ENCODE peak calls at places on chromosome 19, in eight cellular contexts. One of them, this sample, is unnamed.

GRCh38 chr19:13208964-13209796 is 59.0 kb downstream of the IER2 start:
- DNase-seq in activated gamma-delta T cell treated with anti-CD3 and anti-CD28 coated beads, Interleukin-2, amount 50 U/mL, for 16 hours: no peak
- DNase-seq in hypothalamus: no peak
- DNase-seq in stimulated activated CD8-positive, alpha-beta memory T cell treated with anti-CD3 and anti-CD28 coated beads, Interleukin-2, amount 100 ng/mL, for 1 hour: no peak
- DNase-seq in MCF 10A: no peak
- DNase-seq in SW 1271: no peak
- DNase-seq in aorta: no peak
- DNase-seq in activated T-cell treated with anti-CD3 and anti-CD28 coated beads, Interleukin-2, amount 50 U/mL, for 72 hours: no peak
- DNase-seq in this sample: no peak

GRCh38 chr19:43774103-43774939 is 6.5 kb downstream of the KCNN4 start:
- DNase-seq in activated T-cell treated with anti-CD3 and anti-CD28 coated beads, Interleukin-2, amount 50 U/mL, for 72 hours: no peak
- DNase-seq in activated gamma-delta T cell treated with anti-CD3 and anti-CD28 coated beads, Interleukin-2, amount 50 U/mL, for 16 hours: no peak
- DNase-seq in aorta: no peak
- DNase-seq in stimulated activated CD8-positive, alpha-beta memory T cell treated with anti-CD3 and anti-CD28 coated beads, Interleukin-2, amount 100 ng/mL, for 1 hour: no peak
- DNase-seq in hypothalamus: peak; percentile 47
- DNase-seq in SW 1271: no peak
- DNase-seq in MCF 10A: no peak
- DNase-seq in this sample: no peak

GRCh38 chr19:10961763-10962536 is 1.1 kb downstream of the SMARCA4 start:
- DNase-seq in MCF 10A: peak; percentile 14
- DNase-seq in activated gamma-delta T cell treated with anti-CD3 and anti-CD28 coated beads, Interleukin-2, amount 50 U/mL, for 16 hours: no peak
- DNase-seq in hypothalamus: no peak
- DNase-seq in aorta: no peak
- DNase-seq in SW 1271: no peak
- DNase-seq in activated T-cell treated with anti-CD3 and anti-CD28 coated beads, Interleukin-2, amount 50 U/mL, for 72 hours: no peak
- DNase-seq in stimulated activated CD8-positive, alpha-beta memory T cell treated with anti-CD3 and anti-CD28 coated beads, Interleukin-2, amount 100 ng/mL, for 1 hour: no peak
- DNase-seq in this sample: peak; percentile 13

GRCh38 chr19:34834513-34834912 is 61.5 kb upstream of the ZNF599 start:
- DNase-seq in stimulated activated CD8-positive, alpha-beta memory T cell treated with anti-CD3 and anti-CD28 coated beads, Interleukin-2, amount 100 ng/mL, for 1 hour: no peak
- DNase-seq in SW 1271: no peak
- DNase-seq in hypothalamus: no peak
- DNase-seq in activated T-cell treated with anti-CD3 and anti-CD28 coated beads, Interleukin-2, amount 50 U/mL, for 72 hours: no peak
- DNase-seq in MCF 10A: no peak
- DNase-seq in activated gamma-delta T cell treated with anti-CD3 and anti-CD28 coated beads, Interleukin-2, amount 50 U/mL, for 16 hours: no peak
- DNase-seq in aorta: no peak
- DNase-seq in this sample: no peak

GRCh38 chr19:6828306-6828697 is 55.8 kb downstream of the VAV1 start:
- DNase-seq in activated T-cell treated with anti-CD3 and anti-CD28 coated beads, Interleukin-2, amount 50 U/mL, for 72 hours: no peak
- DNase-seq in activated gamma-delta T cell treated with anti-CD3 and anti-CD28 coated beads, Interleukin-2, amount 50 U/mL, for 16 hours: no peak
- DNase-seq in hypothalamus: no peak
- DNase-seq in aorta: no peak
- DNase-seq in MCF 10A: peak; percentile 81
- DNase-seq in stimulated activated CD8-positive, alpha-beta memory T cell treated with anti-CD3 and anti-CD28 coated beads, Interleukin-2, amount 100 ng/mL, for 1 hour: no peak
- DNase-seq in SW 1271: no peak
- DNase-seq in this sample: no peak

GRCh38 chr19:43667524-43668405 is 2.2 kb downstream of the PLAUR start:
- DNase-seq in stimulated activated CD8-positive, alpha-beta memory T cell treated with anti-CD3 and anti-CD28 coated beads, Interleukin-2, amount 100 ng/mL, for 1 hour: no peak
- DNase-seq in MCF 10A: no peak
- DNase-seq in hypothalamus: no peak
- DNase-seq in aorta: no peak
- DNase-seq in SW 1271: no peak
- DNase-seq in activated gamma-delta T cell treated with anti-CD3 and anti-CD28 coated beads, Interleukin-2, amount 50 U/mL, for 16 hours: no peak
- DNase-seq in activated T-cell treated with anti-CD3 and anti-CD28 coated beads, Interleukin-2, amount 50 U/mL, for 72 hours: peak; percentile 6
- DNase-seq in this sample: no peak

GRCh38 chr19:43504426-43505185 is at the start of gene PHLDB3:
- DNase-seq in activated T-cell treated with anti-CD3 and anti-CD28 coated beads, Interleukin-2, amount 50 U/mL, for 72 hours: peak; percentile 53
- DNase-seq in SW 1271: no peak
- DNase-seq in activated gamma-delta T cell treated with anti-CD3 and anti-CD28 coated beads, Interleukin-2, amount 50 U/mL, for 16 hours: no peak
- DNase-seq in aorta: peak; percentile 85
- DNase-seq in hypothalamus: peak; percentile 37
- DNase-seq in stimulated activated CD8-positive, alpha-beta memory T cell treated with anti-CD3 and anti-CD28 coated beads, Interleukin-2, amount 100 ng/mL, for 1 hour: peak; percentile 10
- DNase-seq in MCF 10A: no peak
- DNase-seq in this sample: peak; percentile 56

GRCh38 chr19:41501854-41502253 is 58.9 kb downstream of the ERICH4 start:
- DNase-seq in activated T-cell treated with anti-CD3 and anti-CD28 coated beads, Interleukin-2, amount 50 U/mL, for 72 hours: no peak
- DNase-seq in SW 1271: no peak
- DNase-seq in MCF 10A: no peak
- DNase-seq in aorta: no peak
- DNase-seq in activated gamma-delta T cell treated with anti-CD3 and anti-CD28 coated beads, Interleukin-2, amount 50 U/mL, for 16 hours: no peak
- DNase-seq in stimulated activated CD8-positive, alpha-beta memory T cell treated with anti-CD3 and anti-CD28 coated beads, Interleukin-2, amount 100 ng/mL, for 1 hour: no peak
- DNase-seq in hypothalamus: no peak
- DNase-seq in this sample: no peak

GRCh38 chr19:32550666-32551065 is 30.3 kb upstream of the PDCD5 start:
- DNase-seq in aorta: no peak
- DNase-seq in SW 1271: no peak
- DNase-seq in activated T-cell treated with anti-CD3 and anti-CD28 coated beads, Interleukin-2, amount 50 U/mL, for 72 hours: no peak
- DNase-seq in MCF 10A: no peak
- DNase-seq in hypothalamus: no peak
- DNase-seq in stimulated activated CD8-positive, alpha-beta memory T cell treated with anti-CD3 and anti-CD28 coated beads, Interleukin-2, amount 100 ng/mL, for 1 hour: no peak
- DNase-seq in activated gamma-delta T cell treated with anti-CD3 and anti-CD28 coated beads, Interleukin-2, amount 50 U/mL, for 16 hours: no peak
- DNase-seq in this sample: no peak

GRCh38 chr19:49758292-49758691 is 4.8 kb downstream of the TSKS start:
- DNase-seq in stimulated activated CD8-positive, alpha-beta memory T cell treated with anti-CD3 and anti-CD28 coated beads, Interleukin-2, amount 100 ng/mL, for 1 hour: no peak
- DNase-seq in hypothalamus: no peak
- DNase-seq in activated T-cell treated with anti-CD3 and anti-CD28 coated beads, Interleukin-2, amount 50 U/mL, for 72 hours: no peak
- DNase-seq in activated gamma-delta T cell treated with anti-CD3 and anti-CD28 coated beads, Interleukin-2, amount 50 U/mL, for 16 hours: no peak
- DNase-seq in aorta: no peak
- DNase-seq in SW 1271: no peak
- DNase-seq in MCF 10A: no peak
- DNase-seq in this sample: no peak

GRCh38 chr19:3612901-3613741 is 6.4 kb upstream of the TBXA2R start:
- DNase-seq in aorta: peak; percentile 80
- DNase-seq in activated gamma-delta T cell treated with anti-CD3 and anti-CD28 coated beads, Interleukin-2, amount 50 U/mL, for 16 hours: no peak
- DNase-seq in stimulated activated CD8-positive, alpha-beta memory T cell treated with anti-CD3 and anti-CD28 coated beads, Interleukin-2, amount 100 ng/mL, for 1 hour: no peak
- DNase-seq in SW 1271: no peak
- DNase-seq in hypothalamus: no peak
- DNase-seq in MCF 10A: no peak
- DNase-seq in activated T-cell treated with anti-CD3 and anti-CD28 coated beads, Interleukin-2, amount 50 U/mL, for 72 hours: no peak
- DNase-seq in this sample: no peak

GRCh38 chr19:47444388-47444821 is 25.1 kb upstream of the MEIS3 start:
- DNase-seq in SW 1271: no peak
- DNase-seq in aorta: no peak
- DNase-seq in MCF 10A: no peak
- DNase-seq in hypothalamus: no peak
- DNase-seq in stimulated activated CD8-positive, alpha-beta memory T cell treated with anti-CD3 and anti-CD28 coated beads, Interleukin-2, amount 100 ng/mL, for 1 hour: no peak
- DNase-seq in activated T-cell treated with anti-CD3 and anti-CD28 coated beads, Interleukin-2, amount 50 U/mL, for 72 hours: peak; percentile 31
- DNase-seq in activated gamma-delta T cell treated with anti-CD3 and anti-CD28 coated beads, Interleukin-2, amount 50 U/mL, for 16 hours: no peak
- DNase-seq in this sample: peak; percentile 45

GRCh38 chr19:8251025-8251472 is 41.9 kb downstream of the CERS4 start:
- DNase-seq in activated T-cell treated with anti-CD3 and anti-CD28 coated beads, Interleukin-2, amount 50 U/mL, for 72 hours: no peak
- DNase-seq in aorta: peak; percentile 84
- DNase-seq in stimulated activated CD8-positive, alpha-beta memory T cell treated with anti-CD3 and anti-CD28 coated beads, Interleukin-2, amount 100 ng/mL, for 1 hour: no peak
- DNase-seq in MCF 10A: peak; percentile 69
- DNase-seq in activated gamma-delta T cell treated with anti-CD3 and anti-CD28 coated beads, Interleukin-2, amount 50 U/mL, for 16 hours: no peak
- DNase-seq in SW 1271: no peak
- DNase-seq in hypothalamus: peak; percentile 65
- DNase-seq in this sample: no peak

GRCh38 chr19:39539519-39540332 is at the start of gene EID2:
- DNase-seq in aorta: peak; percentile 99
- DNase-seq in stimulated activated CD8-positive, alpha-beta memory T cell treated with anti-CD3 and anti-CD28 coated beads, Interleukin-2, amount 100 ng/mL, for 1 hour: peak; percentile 89
- DNase-seq in SW 1271: no peak
- DNase-seq in MCF 10A: peak; percentile 93
- DNase-seq in hypothalamus: peak; percentile 95
- DNase-seq in activated T-cell treated with anti-CD3 and anti-CD28 coated beads, Interleukin-2, amount 50 U/mL, for 72 hours: peak; percentile 94
- DNase-seq in activated gamma-delta T cell treated with anti-CD3 and anti-CD28 coated beads, Interleukin-2, amount 50 U/mL, for 16 hours: peak; percentile 90
- DNase-seq in this sample: peak; percentile 91

GRCh38 chr19:19064098-19064722 is 416 bp downstream of the SLC25A42 start:
- DNase-seq in SW 1271: peak; percentile 63
- DNase-seq in MCF 10A: no peak
- DNase-seq in activated gamma-delta T cell treated with anti-CD3 and anti-CD28 coated beads, Interleukin-2, amount 50 U/mL, for 16 hours: no peak
- DNase-seq in stimulated activated CD8-positive, alpha-beta memory T cell treated with anti-CD3 and anti-CD28 coated beads, Interleukin-2, amount 100 ng/mL, for 1 hour: no peak
- DNase-seq in aorta: no peak
- DNase-seq in hypothalamus: no peak
- DNase-seq in activated T-cell treated with anti-CD3 and anti-CD28 coated beads, Interleukin-2, amount 50 U/mL, for 72 hours: peak; percentile 8
- DNase-seq in this sample: no peak

GRCh38 chr19:4523306-4524110 is 5.2 kb upstream of the PLIN4 start:
- DNase-seq in activated T-cell treated with anti-CD3 and anti-CD28 coated beads, Interleukin-2, amount 50 U/mL, for 72 hours: peak; percentile 60
- DNase-seq in hypothalamus: no peak
- DNase-seq in stimulated activated CD8-positive, alpha-beta memory T cell treated with anti-CD3 and anti-CD28 coated beads, Interleukin-2, amount 100 ng/mL, for 1 hour: no peak
- DNase-seq in SW 1271: no peak
- DNase-seq in MCF 10A: peak; percentile 63
- DNase-seq in activated gamma-delta T cell treated with anti-CD3 and anti-CD28 coated beads, Interleukin-2, amount 50 U/mL, for 16 hours: no peak
- DNase-seq in aorta: no peak
- DNase-seq in this sample: no peak

GRCh38 chr19:55158848-55159793 is 1.6 kb upstream of the TNNI3 start:
- DNase-seq in stimulated activated CD8-positive, alpha-beta memory T cell treated with anti-CD3 and anti-CD28 coated beads, Interleukin-2, amount 100 ng/mL, for 1 hour: no peak
- DNase-seq in activated gamma-delta T cell treated with anti-CD3 and anti-CD28 coated beads, Interleukin-2, amount 50 U/mL, for 16 hours: no peak
- DNase-seq in SW 1271: no peak
- DNase-seq in activated T-cell treated with anti-CD3 and anti-CD28 coated beads, Interleukin-2, amount 50 U/mL, for 72 hours: no peak
- DNase-seq in hypothalamus: no peak
- DNase-seq in MCF 10A: peak; percentile 65
- DNase-seq in aorta: no peak
- DNase-seq in this sample: no peak

GRCh38 chr19:51926784-51927741 is at the start of gene ZNF613:
- DNase-seq in activated gamma-delta T cell treated with anti-CD3 and anti-CD28 coated beads, Interleukin-2, amount 50 U/mL, for 16 hours: peak; percentile 69
- DNase-seq in activated T-cell treated with anti-CD3 and anti-CD28 coated beads, Interleukin-2, amount 50 U/mL, for 72 hours: peak; percentile 85
- DNase-seq in MCF 10A: peak; percentile 95
- DNase-seq in stimulated activated CD8-positive, alpha-beta memory T cell treated with anti-CD3 and anti-CD28 coated beads, Interleukin-2, amount 100 ng/mL, for 1 hour: peak; percentile 69
- DNase-seq in SW 1271: peak; percentile 44
- DNase-seq in hypothalamus: peak; percentile 94
- DNase-seq in aorta: peak; percentile 96
- DNase-seq in this sample: peak; percentile 75

GRCh38 chr19:1513492-1514294 is 874 bp upstream of the ADAMTSL5 start:
- DNase-seq in MCF 10A: peak; percentile 62
- DNase-seq in SW 1271: peak; percentile 14
- DNase-seq in activated gamma-delta T cell treated with anti-CD3 and anti-CD28 coated beads, Interleukin-2, amount 50 U/mL, for 16 hours: peak; percentile 47
- DNase-seq in hypothalamus: no peak
- DNase-seq in aorta: no peak
- DNase-seq in stimulated activated CD8-positive, alpha-beta memory T cell treated with anti-CD3 and anti-CD28 coated beads, Interleukin-2, amount 100 ng/mL, for 1 hour: peak; percentile 14
- DNase-seq in activated T-cell treated with anti-CD3 and anti-CD28 coated beads, Interleukin-2, amount 50 U/mL, for 72 hours: peak; percentile 82
- DNase-seq in this sample: peak; percentile 61

GRCh38 chr19:46606681-46607440 is 5.7 kb downstream of the CALM3 start:
- DNase-seq in hypothalamus: no peak
- DNase-seq in SW 1271: no peak
- DNase-seq in activated gamma-delta T cell treated with anti-CD3 and anti-CD28 coated beads, Interleukin-2, amount 50 U/mL, for 16 hours: no peak
- DNase-seq in aorta: peak; percentile 37
- DNase-seq in stimulated activated CD8-positive, alpha-beta memory T cell treated with anti-CD3 and anti-CD28 coated beads, Interleukin-2, amount 100 ng/mL, for 1 hour: no peak
- DNase-seq in MCF 10A: no peak
- DNase-seq in activated T-cell treated with anti-CD3 and anti-CD28 coated beads, Interleukin-2, amount 50 U/mL, for 72 hours: no peak
- DNase-seq in this sample: no peak

GRCh38 chr19:42480335-42481095 is 37.8 kb upstream of the CXCL17 start:
- DNase-seq in MCF 10A: peak; percentile 31
- DNase-seq in aorta: no peak
- DNase-seq in hypothalamus: no peak
- DNase-seq in SW 1271: no peak
- DNase-seq in activated T-cell treated with anti-CD3 and anti-CD28 coated beads, Interleukin-2, amount 50 U/mL, for 72 hours: no peak
- DNase-seq in stimulated activated CD8-positive, alpha-beta memory T cell treated with anti-CD3 and anti-CD28 coated beads, Interleukin-2, amount 100 ng/mL, for 1 hour: no peak
- DNase-seq in activated gamma-delta T cell treated with anti-CD3 and anti-CD28 coated beads, Interleukin-2, amount 50 U/mL, for 16 hours: no peak
- DNase-seq in this sample: no peak

GRCh38 chr19:35140898-35141626 is 2.0 kb upstream of the FXYD7 start:
- DNase-seq in stimulated activated CD8-positive, alpha-beta memory T cell treated with anti-CD3 and anti-CD28 coated beads, Interleukin-2, amount 100 ng/mL, for 1 hour: peak; percentile 91
- DNase-seq in activated T-cell treated with anti-CD3 and anti-CD28 coated beads, Interleukin-2, amount 50 U/mL, for 72 hours: peak; percentile 96
- DNase-seq in SW 1271: no peak
- DNase-seq in MCF 10A: peak; percentile 93
- DNase-seq in aorta: peak; percentile 99
- DNase-seq in activated gamma-delta T cell treated with anti-CD3 and anti-CD28 coated beads, Interleukin-2, amount 50 U/mL, for 16 hours: peak; percentile 93
- DNase-seq in hypothalamus: peak; percentile 85
- DNase-seq in this sample: peak; percentile 91

GRCh38 chr19:54266133-54266532 is 9.1 kb upstream of the LILRB5 start:
- DNase-seq in hypothalamus: peak; percentile 2
- DNase-seq in SW 1271: no peak
- DNase-seq in stimulated activated CD8-positive, alpha-beta memory T cell treated with anti-CD3 and anti-CD28 coated beads, Interleukin-2, amount 100 ng/mL, for 1 hour: peak; percentile 26
- DNase-seq in aorta: peak; percentile 87
- DNase-seq in activated gamma-delta T cell treated with anti-CD3 and anti-CD28 coated beads, Interleukin-2, amount 50 U/mL, for 16 hours: peak; percentile 46
- DNase-seq in activated T-cell treated with anti-CD3 and anti-CD28 coated beads, Interleukin-2, amount 50 U/mL, for 72 hours: peak; percentile 75
- DNase-seq in MCF 10A: peak; percentile 82
- DNase-seq in this sample: peak; percentile 34

GRCh38 chr19:11420894-11421606 is 1.9 kb upstream of the RGL3 start:
- DNase-seq in hypothalamus: peak; percentile 9
- DNase-seq in activated gamma-delta T cell treated with anti-CD3 and anti-CD28 coated beads, Interleukin-2, amount 50 U/mL, for 16 hours: no peak
- DNase-seq in aorta: no peak
- DNase-seq in SW 1271: no peak
- DNase-seq in MCF 10A: no peak
- DNase-seq in activated T-cell treated with anti-CD3 and anti-CD28 coated beads, Interleukin-2, amount 50 U/mL, for 72 hours: no peak
- DNase-seq in stimulated activated CD8-positive, alpha-beta memory T cell treated with anti-CD3 and anti-CD28 coated beads, Interleukin-2, amount 100 ng/mL, for 1 hour: no peak
- DNase-seq in this sample: no peak

GRCh38 chr19:16417660-16418596 is 53.8 kb downstream of the EPS15L1 start:
- DNase-seq in stimulated activated CD8-positive, alpha-beta memory T cell treated with anti-CD3 and anti-CD28 coated beads, Interleukin-2, amount 100 ng/mL, for 1 hour: peak; percentile 31
- DNase-seq in activated T-cell treated with anti-CD3 and anti-CD28 coated beads, Interleukin-2, amount 50 U/mL, for 72 hours: peak; percentile 67
- DNase-seq in MCF 10A: peak; percentile 53
- DNase-seq in hypothalamus: peak; percentile 20
- DNase-seq in activated gamma-delta T cell treated with anti-CD3 and anti-CD28 coated beads, Interleukin-2, amount 50 U/mL, for 16 hours: peak; percentile 39
- DNase-seq in aorta: peak; percentile 93
- DNase-seq in SW 1271: no peak
- DNase-seq in this sample: peak; percentile 73

GRCh38 chr19:28541029-28541428 is 671.9 kb downstream of the UQCRFS1 start:
- DNase-seq in activated T-cell treated with anti-CD3 and anti-CD28 coated beads, Interleukin-2, amount 50 U/mL, for 72 hours: no peak
- DNase-seq in SW 1271: no peak
- DNase-seq in activated gamma-delta T cell treated with anti-CD3 and anti-CD28 coated beads, Interleukin-2, amount 50 U/mL, for 16 hours: no peak
- DNase-seq in stimulated activated CD8-positive, alpha-beta memory T cell treated with anti-CD3 and anti-CD28 coated beads, Interleukin-2, amount 100 ng/mL, for 1 hour: no peak
- DNase-seq in MCF 10A: no peak
- DNase-seq in aorta: no peak
- DNase-seq in hypothalamus: no peak
- DNase-seq in this sample: no peak

GRCh38 chr19:7562646-7563393 is 27.3 kb downstream of the PNPLA6 start:
- DNase-seq in stimulated activated CD8-positive, alpha-beta memory T cell treated with anti-CD3 and anti-CD28 coated beads, Interleukin-2, amount 100 ng/mL, for 1 hour: no peak
- DNase-seq in aorta: no peak
- DNase-seq in SW 1271: no peak
- DNase-seq in activated gamma-delta T cell treated with anti-CD3 and anti-CD28 coated beads, Interleukin-2, amount 50 U/mL, for 16 hours: no peak
- DNase-seq in hypothalamus: no peak
- DNase-seq in activated T-cell treated with anti-CD3 and anti-CD28 coated beads, Interleukin-2, amount 50 U/mL, for 72 hours: no peak
- DNase-seq in MCF 10A: peak; percentile 54
- DNase-seq in this sample: no peak

GRCh38 chr19:18594096-18594823 is 5.7 kb downstream of the REX1BD start:
- DNase-seq in activated T-cell treated with anti-CD3 and anti-CD28 coated beads, Interleukin-2, amount 50 U/mL, for 72 hours: peak; percentile 82
- DNase-seq in MCF 10A: peak; percentile 73
- DNase-seq in SW 1271: no peak
- DNase-seq in stimulated activated CD8-positive, alpha-beta memory T cell treated with anti-CD3 and anti-CD28 coated beads, Interleukin-2, amount 100 ng/mL, for 1 hour: peak; percentile 50
- DNase-seq in hypothalamus: peak; percentile 46
- DNase-seq in activated gamma-delta T cell treated with anti-CD3 and anti-CD28 coated beads, Interleukin-2, amount 50 U/mL, for 16 hours: peak; percentile 60
- DNase-seq in aorta: peak; percentile 93
- DNase-seq in this sample: peak; percentile 79

GRCh38 chr19:7292352-7292949 is 1.8 kb downstream of the INSR start:
- DNase-seq in aorta: no peak
- DNase-seq in stimulated activated CD8-positive, alpha-beta memory T cell treated with anti-CD3 and anti-CD28 coated beads, Interleukin-2, amount 100 ng/mL, for 1 hour: no peak
- DNase-seq in SW 1271: no peak
- DNase-seq in activated T-cell treated with anti-CD3 and anti-CD28 coated beads, Interleukin-2, amount 50 U/mL, for 72 hours: no peak
- DNase-seq in hypothalamus: no peak
- DNase-seq in MCF 10A: no peak
- DNase-seq in activated gamma-delta T cell treated with anti-CD3 and anti-CD28 coated beads, Interleukin-2, amount 50 U/mL, for 16 hours: no peak
- DNase-seq in this sample: no peak